ENCODE peak calls at places on chromosomes 11 and 22, in eight cellular contexts. One of them, this sample, is unnamed.

GRCh38 chr11:13329670-13330401 is 52.2 kb downstream of the BMAL1 start:
- DNase-seq in astrocyte of the spinal cord: no peak
- DNase-seq in stimulated activated CD8-positive, alpha-beta memory T cell treated with anti-CD3 and anti-CD28 coated beads, Interleukin-15, amount 100 ng/mL, for 1 hour: no peak
- DNase-seq in EL: no peak
- DNase-seq in caudate nucleus: no peak
- DNase-seq in SK-N-DZ: peak
- DNase-seq in body of pancreas: peak
- DNase-seq in naive thymus-derived CD8-positive, alpha-beta T cell: no peak
- DNase-seq in this sample: no peak

GRCh38 chr11:129861702-129862107 is 33.7 kb downstream of the NFRKB start:
- DNase-seq in astrocyte of the spinal cord: peak
- DNase-seq in caudate nucleus: peak
- DNase-seq in body of pancreas: peak
- DNase-seq in SK-N-DZ: no peak
- DNase-seq in naive thymus-derived CD8-positive, alpha-beta T cell: no peak
- DNase-seq in EL: peak
- DNase-seq in stimulated activated CD8-positive, alpha-beta memory T cell treated with anti-CD3 and anti-CD28 coated beads, Interleukin-15, amount 100 ng/mL, for 1 hour: no peak
- DNase-seq in this sample: peak

GRCh38 chr11:26842458-26842841 is 120.6 kb upstream of the SLC5A12 start:
- DNase-seq in body of pancreas: no peak
- DNase-seq in caudate nucleus: no peak
- DNase-seq in stimulated activated CD8-positive, alpha-beta memory T cell treated with anti-CD3 and anti-CD28 coated beads, Interleukin-15, amount 100 ng/mL, for 1 hour: no peak
- DNase-seq in EL: peak
- DNase-seq in SK-N-DZ: no peak
- DNase-seq in astrocyte of the spinal cord: no peak
- DNase-seq in naive thymus-derived CD8-positive, alpha-beta T cell: no peak
- DNase-seq in this sample: no peak

GRCh38 chr11:110979696-110980095 is 265.8 kb upstream of the POU2AF2 start:
- DNase-seq in EL: no peak
- DNase-seq in body of pancreas: no peak
- DNase-seq in astrocyte of the spinal cord: peak
- DNase-seq in SK-N-DZ: no peak
- DNase-seq in stimulated activated CD8-positive, alpha-beta memory T cell treated with anti-CD3 and anti-CD28 coated beads, Interleukin-15, amount 100 ng/mL, for 1 hour: no peak
- DNase-seq in caudate nucleus: no peak
- DNase-seq in naive thymus-derived CD8-positive, alpha-beta T cell: no peak
- DNase-seq in this sample: no peak

GRCh38 chr22:37741312-37741795 is 44.5 kb downstream of the TRIOBP start:
- DNase-seq in caudate nucleus: no peak
- DNase-seq in body of pancreas: peak
- DNase-seq in EL: peak
- DNase-seq in SK-N-DZ: peak
- DNase-seq in stimulated activated CD8-positive, alpha-beta memory T cell treated with anti-CD3 and anti-CD28 coated beads, Interleukin-15, amount 100 ng/mL, for 1 hour: no peak
- DNase-seq in astrocyte of the spinal cord: peak
- DNase-seq in naive thymus-derived CD8-positive, alpha-beta T cell: no peak
- DNase-seq in this sample: peak

GRCh38 chr11:1402776-1403620 is 13.3 kb downstream of the BRSK2 start:
- DNase-seq in astrocyte of the spinal cord: no peak
- DNase-seq in EL: no peak
- DNase-seq in stimulated activated CD8-positive, alpha-beta memory T cell treated with anti-CD3 and anti-CD28 coated beads, Interleukin-15, amount 100 ng/mL, for 1 hour: no peak
- DNase-seq in caudate nucleus: no peak
- DNase-seq in body of pancreas: no peak
- DNase-seq in naive thymus-derived CD8-positive, alpha-beta T cell: no peak
- DNase-seq in SK-N-DZ: no peak
- DNase-seq in this sample: no peak

GRCh38 chr11:597166-597725 is 18.5 kb downstream of the IRF7 start:
- DNase-seq in SK-N-DZ: no peak
- DNase-seq in body of pancreas: no peak
- DNase-seq in caudate nucleus: no peak
- DNase-seq in stimulated activated CD8-positive, alpha-beta memory T cell treated with anti-CD3 and anti-CD28 coated beads, Interleukin-15, amount 100 ng/mL, for 1 hour: no peak
- DNase-seq in astrocyte of the spinal cord: no peak
- DNase-seq in naive thymus-derived CD8-positive, alpha-beta T cell: no peak
- DNase-seq in EL: no peak
- DNase-seq in this sample: no peak

GRCh38 chr11:119471329-119471728 is 48.4 kb upstream of the THY1 start:
- DNase-seq in stimulated activated CD8-positive, alpha-beta memory T cell treated with anti-CD3 and anti-CD28 coated beads, Interleukin-15, amount 100 ng/mL, for 1 hour: no peak
- DNase-seq in EL: no peak
- DNase-seq in naive thymus-derived CD8-positive, alpha-beta T cell: no peak
- DNase-seq in astrocyte of the spinal cord: no peak
- DNase-seq in SK-N-DZ: no peak
- DNase-seq in body of pancreas: no peak
- DNase-seq in caudate nucleus: no peak
- DNase-seq in this sample: no peak

GRCh38 chr11:94632356-94632755 is 65.2 kb downstream of the PIWIL4 start:
- DNase-seq in stimulated activated CD8-positive, alpha-beta memory T cell treated with anti-CD3 and anti-CD28 coated beads, Interleukin-15, amount 100 ng/mL, for 1 hour: no peak
- DNase-seq in astrocyte of the spinal cord: no peak
- DNase-seq in caudate nucleus: no peak
- DNase-seq in body of pancreas: no peak
- DNase-seq in SK-N-DZ: no peak
- DNase-seq in naive thymus-derived CD8-positive, alpha-beta T cell: no peak
- DNase-seq in EL: no peak
- DNase-seq in this sample: no peak

GRCh38 chr22:23503142-23503541 is 76.9 kb downstream of the IGLL1 start:
- DNase-seq in EL: no peak
- DNase-seq in astrocyte of the spinal cord: no peak
- DNase-seq in naive thymus-derived CD8-positive, alpha-beta T cell: no peak
- DNase-seq in body of pancreas: no peak
- DNase-seq in SK-N-DZ: no peak
- DNase-seq in stimulated activated CD8-positive, alpha-beta memory T cell treated with anti-CD3 and anti-CD28 coated beads, Interleukin-15, amount 100 ng/mL, for 1 hour: no peak
- DNase-seq in caudate nucleus: no peak
- DNase-seq in this sample: no peak

GRCh38 chr22:18968011-18968749 is 32.1 kb upstream of the PRODH start:
- DNase-seq in naive thymus-derived CD8-positive, alpha-beta T cell: no peak
- DNase-seq in SK-N-DZ: no peak
- DNase-seq in stimulated activated CD8-positive, alpha-beta memory T cell treated with anti-CD3 and anti-CD28 coated beads, Interleukin-15, amount 100 ng/mL, for 1 hour: peak
- DNase-seq in body of pancreas: peak
- DNase-seq in astrocyte of the spinal cord: no peak
- DNase-seq in caudate nucleus: no peak
- DNase-seq in EL: peak
- DNase-seq in this sample: no peak

GRCh38 chr11:65083134-65083833 is 556 bp downstream of the CDCA5 start:
- DNase-seq in body of pancreas: no peak
- DNase-seq in caudate nucleus: no peak
- DNase-seq in SK-N-DZ: no peak
- DNase-seq in astrocyte of the spinal cord: no peak
- DNase-seq in naive thymus-derived CD8-positive, alpha-beta T cell: no peak
- DNase-seq in stimulated activated CD8-positive, alpha-beta memory T cell treated with anti-CD3 and anti-CD28 coated beads, Interleukin-15, amount 100 ng/mL, for 1 hour: no peak
- DNase-seq in EL: no peak
- DNase-seq in this sample: no peak

GRCh38 chr22:50184541-50185383 is 951 bp upstream of the TRABD start:
- DNase-seq in body of pancreas: peak
- DNase-seq in EL: no peak
- DNase-seq in stimulated activated CD8-positive, alpha-beta memory T cell treated with anti-CD3 and anti-CD28 coated beads, Interleukin-15, amount 100 ng/mL, for 1 hour: no peak
- DNase-seq in caudate nucleus: no peak
- DNase-seq in naive thymus-derived CD8-positive, alpha-beta T cell: no peak
- DNase-seq in astrocyte of the spinal cord: no peak
- DNase-seq in SK-N-DZ: no peak
- DNase-seq in this sample: no peak

GRCh38 chr11:16318320-16318719 is 38.0 kb downstream of the SOX6 start:
- DNase-seq in stimulated activated CD8-positive, alpha-beta memory T cell treated with anti-CD3 and anti-CD28 coated beads, Interleukin-15, amount 100 ng/mL, for 1 hour: no peak
- DNase-seq in naive thymus-derived CD8-positive, alpha-beta T cell: no peak
- DNase-seq in SK-N-DZ: no peak
- DNase-seq in EL: no peak
- DNase-seq in caudate nucleus: no peak
- DNase-seq in body of pancreas: no peak
- DNase-seq in astrocyte of the spinal cord: no peak
- DNase-seq in this sample: no peak

GRCh38 chr11:17021550-17021949 is 7.3 kb upstream of the PLEKHA7 start:
- DNase-seq in body of pancreas: no peak
- DNase-seq in EL: peak
- DNase-seq in astrocyte of the spinal cord: no peak
- DNase-seq in SK-N-DZ: peak
- DNase-seq in naive thymus-derived CD8-positive, alpha-beta T cell: no peak
- DNase-seq in stimulated activated CD8-positive, alpha-beta memory T cell treated with anti-CD3 and anti-CD28 coated beads, Interleukin-15, amount 100 ng/mL, for 1 hour: no peak
- DNase-seq in caudate nucleus: no peak
- DNase-seq in this sample: no peak

GRCh38 chr11:118703563-118704106 is 24.2 kb upstream of the TREH start:
- DNase-seq in body of pancreas: no peak
- DNase-seq in astrocyte of the spinal cord: no peak
- DNase-seq in SK-N-DZ: no peak
- DNase-seq in caudate nucleus: no peak
- DNase-seq in stimulated activated CD8-positive, alpha-beta memory T cell treated with anti-CD3 and anti-CD28 coated beads, Interleukin-15, amount 100 ng/mL, for 1 hour: no peak
- DNase-seq in naive thymus-derived CD8-positive, alpha-beta T cell: no peak
- DNase-seq in EL: no peak
- DNase-seq in this sample: no peak

GRCh38 chr11:48019230-48019584 is 38.8 kb downstream of the PTPRJ start:
- DNase-seq in astrocyte of the spinal cord: no peak
- DNase-seq in EL: no peak
- DNase-seq in body of pancreas: no peak
- DNase-seq in naive thymus-derived CD8-positive, alpha-beta T cell: no peak
- DNase-seq in SK-N-DZ: peak
- DNase-seq in caudate nucleus: no peak
- DNase-seq in stimulated activated CD8-positive, alpha-beta memory T cell treated with anti-CD3 and anti-CD28 coated beads, Interleukin-15, amount 100 ng/mL, for 1 hour: no peak
- DNase-seq in this sample: no peak

GRCh38 chr11:71239581-71239980 is 12.8 kb downstream of the SHANK2 start:
- DNase-seq in astrocyte of the spinal cord: no peak
- DNase-seq in caudate nucleus: no peak
- DNase-seq in stimulated activated CD8-positive, alpha-beta memory T cell treated with anti-CD3 and anti-CD28 coated beads, Interleukin-15, amount 100 ng/mL, for 1 hour: no peak
- DNase-seq in naive thymus-derived CD8-positive, alpha-beta T cell: no peak
- DNase-seq in SK-N-DZ: no peak
- DNase-seq in EL: no peak
- DNase-seq in body of pancreas: no peak
- DNase-seq in this sample: no peak

GRCh38 chr11:76657139-76657823 is 13.3 kb downstream of the LRRC32 start:
- DNase-seq in stimulated activated CD8-positive, alpha-beta memory T cell treated with anti-CD3 and anti-CD28 coated beads, Interleukin-15, amount 100 ng/mL, for 1 hour: no peak
- DNase-seq in caudate nucleus: no peak
- DNase-seq in SK-N-DZ: no peak
- DNase-seq in EL: no peak
- DNase-seq in naive thymus-derived CD8-positive, alpha-beta T cell: no peak
- DNase-seq in astrocyte of the spinal cord: no peak
- DNase-seq in body of pancreas: no peak
- DNase-seq in this sample: no peak

GRCh38 chr11:120784566-120785251 is 239.2 kb upstream of the TBCEL start:
- DNase-seq in EL: no peak
- DNase-seq in naive thymus-derived CD8-positive, alpha-beta T cell: no peak
- DNase-seq in body of pancreas: no peak
- DNase-seq in SK-N-DZ: peak
- DNase-seq in stimulated activated CD8-positive, alpha-beta memory T cell treated with anti-CD3 and anti-CD28 coated beads, Interleukin-15, amount 100 ng/mL, for 1 hour: no peak
- DNase-seq in astrocyte of the spinal cord: no peak
- DNase-seq in caudate nucleus: no peak
- DNase-seq in this sample: no peak

GRCh38 chr11:42462558-42463310 is 849.1 kb upstream of the API5 start:
- DNase-seq in EL: peak
- DNase-seq in body of pancreas: no peak
- DNase-seq in caudate nucleus: no peak
- DNase-seq in stimulated activated CD8-positive, alpha-beta memory T cell treated with anti-CD3 and anti-CD28 coated beads, Interleukin-15, amount 100 ng/mL, for 1 hour: no peak
- DNase-seq in astrocyte of the spinal cord: peak
- DNase-seq in naive thymus-derived CD8-positive, alpha-beta T cell: no peak
- DNase-seq in SK-N-DZ: no peak
- DNase-seq in this sample: no peak

GRCh38 chr11:77471520-77472234 is 2.2 kb downstream of the PAK1 start:
- DNase-seq in stimulated activated CD8-positive, alpha-beta memory T cell treated with anti-CD3 and anti-CD28 coated beads, Interleukin-15, amount 100 ng/mL, for 1 hour: no peak
- DNase-seq in EL: peak
- DNase-seq in astrocyte of the spinal cord: no peak
- DNase-seq in caudate nucleus: no peak
- DNase-seq in SK-N-DZ: peak
- DNase-seq in naive thymus-derived CD8-positive, alpha-beta T cell: no peak
- DNase-seq in body of pancreas: peak
- DNase-seq in this sample: no peak

GRCh38 chr11:95308512-95309035 is 77.6 kb upstream of the SESN3 start:
- DNase-seq in stimulated activated CD8-positive, alpha-beta memory T cell treated with anti-CD3 and anti-CD28 coated beads, Interleukin-15, amount 100 ng/mL, for 1 hour: no peak
- DNase-seq in SK-N-DZ: no peak
- DNase-seq in naive thymus-derived CD8-positive, alpha-beta T cell: no peak
- DNase-seq in EL: no peak
- DNase-seq in caudate nucleus: no peak
- DNase-seq in astrocyte of the spinal cord: no peak
- DNase-seq in body of pancreas: no peak
- DNase-seq in this sample: no peak

GRCh38 chr11:77630311-77630710 is 7.3 kb downstream of the CLNS1A start:
- DNase-seq in EL: no peak
- DNase-seq in body of pancreas: no peak
- DNase-seq in stimulated activated CD8-positive, alpha-beta memory T cell treated with anti-CD3 and anti-CD28 coated beads, Interleukin-15, amount 100 ng/mL, for 1 hour: no peak
- DNase-seq in caudate nucleus: no peak
- DNase-seq in SK-N-DZ: no peak
- DNase-seq in naive thymus-derived CD8-positive, alpha-beta T cell: no peak
- DNase-seq in astrocyte of the spinal cord: no peak
- DNase-seq in this sample: no peak

GRCh38 chr22:37283393-37283937 is 1.2 kb downstream of the CYTH4 start:
- DNase-seq in body of pancreas: no peak
- DNase-seq in naive thymus-derived CD8-positive, alpha-beta T cell: no peak
- DNase-seq in astrocyte of the spinal cord: no peak
- DNase-seq in stimulated activated CD8-positive, alpha-beta memory T cell treated with anti-CD3 and anti-CD28 coated beads, Interleukin-15, amount 100 ng/mL, for 1 hour: no peak
- DNase-seq in EL: no peak
- DNase-seq in caudate nucleus: peak
- DNase-seq in SK-N-DZ: no peak
- DNase-seq in this sample: no peak

GRCh38 chr22:23774922-23775436 is 2.3 kb downstream of the MMP11 start:
- DNase-seq in stimulated activated CD8-positive, alpha-beta memory T cell treated with anti-CD3 and anti-CD28 coated beads, Interleukin-15, amount 100 ng/mL, for 1 hour: no peak
- DNase-seq in EL: peak
- DNase-seq in naive thymus-derived CD8-positive, alpha-beta T cell: no peak
- DNase-seq in caudate nucleus: no peak
- DNase-seq in SK-N-DZ: no peak
- DNase-seq in astrocyte of the spinal cord: peak
- DNase-seq in body of pancreas: no peak
- DNase-seq in this sample: no peak

GRCh38 chr22:41687901-41688364 is 734 bp downstream of the SNU13 start:
- DNase-seq in astrocyte of the spinal cord: peak
- DNase-seq in EL: peak
- DNase-seq in naive thymus-derived CD8-positive, alpha-beta T cell: no peak
- DNase-seq in stimulated activated CD8-positive, alpha-beta memory T cell treated with anti-CD3 and anti-CD28 coated beads, Interleukin-15, amount 100 ng/mL, for 1 hour: no peak
- DNase-seq in SK-N-DZ: no peak
- DNase-seq in caudate nucleus: no peak
- DNase-seq in body of pancreas: peak
- DNase-seq in this sample: no peak

GRCh38 chr11:34318111-34319037 is 39.4 kb downstream of the ABTB2 start:
- DNase-seq in caudate nucleus: no peak
- DNase-seq in SK-N-DZ: no peak
- DNase-seq in naive thymus-derived CD8-positive, alpha-beta T cell: no peak
- DNase-seq in stimulated activated CD8-positive, alpha-beta memory T cell treated with anti-CD3 and anti-CD28 coated beads, Interleukin-15, amount 100 ng/mL, for 1 hour: no peak
- DNase-seq in EL: peak
- DNase-seq in body of pancreas: no peak
- DNase-seq in astrocyte of the spinal cord: peak
- DNase-seq in this sample: no peak

GRCh38 chr11:3671334-3672254 is at the start of gene CHRNA10:
- DNase-seq in stimulated activated CD8-positive, alpha-beta memory T cell treated with anti-CD3 and anti-CD28 coated beads, Interleukin-15, amount 100 ng/mL, for 1 hour: no peak
- DNase-seq in body of pancreas: no peak
- DNase-seq in naive thymus-derived CD8-positive, alpha-beta T cell: no peak
- DNase-seq in astrocyte of the spinal cord: no peak
- DNase-seq in EL: no peak
- DNase-seq in SK-N-DZ: no peak
- DNase-seq in caudate nucleus: no peak
- DNase-seq in this sample: no peak

GRCh38 chr11:115222218-115222862 is 281.9 kb downstream of the CADM1 start:
- DNase-seq in EL: peak
- DNase-seq in body of pancreas: no peak
- DNase-seq in stimulated activated CD8-positive, alpha-beta memory T cell treated with anti-CD3 and anti-CD28 coated beads, Interleukin-15, amount 100 ng/mL, for 1 hour: no peak
- DNase-seq in SK-N-DZ: no peak
- DNase-seq in caudate nucleus: no peak
- DNase-seq in naive thymus-derived CD8-positive, alpha-beta T cell: peak
- DNase-seq in astrocyte of the spinal cord: peak
- DNase-seq in this sample: peak

GRCh38 chr22:29727248-29727551 is 7.4 kb downstream of the CABP7 start:
- DNase-seq in naive thymus-derived CD8-positive, alpha-beta T cell: no peak
- DNase-seq in stimulated activated CD8-positive, alpha-beta memory T cell treated with anti-CD3 and anti-CD28 coated beads, Interleukin-15, amount 100 ng/mL, for 1 hour: no peak
- DNase-seq in EL: peak
- DNase-seq in astrocyte of the spinal cord: no peak
- DNase-seq in caudate nucleus: peak
- DNase-seq in body of pancreas: peak
- DNase-seq in SK-N-DZ: peak
- DNase-seq in this sample: no peak

GRCh38 chr11:127018683-127019279 is 18.2 kb upstream of the KIRREL3 start:
- DNase-seq in astrocyte of the spinal cord: no peak
- DNase-seq in body of pancreas: peak
- DNase-seq in caudate nucleus: no peak
- DNase-seq in EL: no peak
- DNase-seq in stimulated activated CD8-positive, alpha-beta memory T cell treated with anti-CD3 and anti-CD28 coated beads, Interleukin-15, amount 100 ng/mL, for 1 hour: no peak
- DNase-seq in naive thymus-derived CD8-positive, alpha-beta T cell: no peak
- DNase-seq in SK-N-DZ: no peak
- DNase-seq in this sample: no peak

GRCh38 chr22:37187552-37187890 is 526 bp downstream of the C1QTNF6 start:
- DNase-seq in body of pancreas: no peak
- DNase-seq in astrocyte of the spinal cord: no peak
- DNase-seq in SK-N-DZ: no peak
- DNase-seq in naive thymus-derived CD8-positive, alpha-beta T cell: no peak
- DNase-seq in stimulated activated CD8-positive, alpha-beta memory T cell treated with anti-CD3 and anti-CD28 coated beads, Interleukin-15, amount 100 ng/mL, for 1 hour: no peak
- DNase-seq in EL: peak
- DNase-seq in caudate nucleus: no peak
- DNase-seq in this sample: no peak

GRCh38 chr11:93652161-93652597 is 9.3 kb upstream of the CEP295 start:
- DNase-seq in stimulated activated CD8-positive, alpha-beta memory T cell treated with anti-CD3 and anti-CD28 coated beads, Interleukin-15, amount 100 ng/mL, for 1 hour: no peak
- DNase-seq in SK-N-DZ: peak
- DNase-seq in naive thymus-derived CD8-positive, alpha-beta T cell: peak
- DNase-seq in body of pancreas: no peak
- DNase-seq in astrocyte of the spinal cord: peak
- DNase-seq in caudate nucleus: no peak
- DNase-seq in EL: peak
- DNase-seq in this sample: no peak